ENCODE peak calls at places on chromosomes 6 and 20, in seven cellular contexts. L is lower leg skin, F is body of pancreas, Z is H54, C is spleen, B is tibial nerve, G is testis. Y is an unnamed sample.

GRCh38 chr6:106799008-106799952 is 169.9 kb downstream of the QRSL1 start:
- DNase-seq in G (no peak), B (no peak), Z (no peak), F (no peak), L (no peak), C (no peak), Y (no peak)

GRCh38 chr6:65819152-65819551 is 112.1 kb upstream of the EYS start:
- DNase-seq in G (no peak), B (no peak), L (no peak), F (no peak), C (no peak), Z (peak; percentile 5), Y (no peak)

GRCh38 chr20:34473262-34473883 is 42.8 kb upstream of the DYNLRB1 start:
- DNase-seq in L (peak; percentile 32), Z (no peak), B (peak; percentile 22), C (no peak), F (no peak), G (peak; percentile 78), Y (peak; percentile 54)

GRCh38 chr6:32973144-32973854 is 4.9 kb downstream of the BRD2 start:
- DNase-seq in G (peak; percentile 69), B (peak; percentile 40), Z (no peak), C (no peak), F (peak; percentile 51), L (no peak), Y (peak; percentile 52)

GRCh38 chr6:56706981-56707726 is 64.5 kb upstream of the DST start:
- DNase-seq in G (no peak), L (no peak), B (no peak), Z (no peak), C (no peak), F (no peak), Y (no peak)

GRCh38 chr20:58851221-58851968 is 693 bp upstream of the GNAS-AS1 start:
- DNase-seq in G (no peak), F (no peak), B (no peak), C (no peak), L (no peak), Z (no peak), Y (no peak)

GRCh38 chr20:56504373-56505005 is 20.1 kb upstream of the FAM209A start:
- DNase-seq in B (no peak), C (no peak), F (no peak), L (no peak), Z (no peak), G (no peak), Y (no peak)

GRCh38 chr6:115539531-115539930 is 521.2 kb downstream of the FRK start:
- DNase-seq in Z (no peak), G (no peak), B (no peak), C (no peak), F (no peak), L (no peak), Y (no peak)

GRCh38 chr6:6033858-6034257 is 27.1 kb upstream of the NRN1 start:
- DNase-seq in L (no peak), F (no peak), C (no peak), G (no peak), B (no peak), Z (no peak), Y (no peak)

GRCh38 chr6:35140991-35141720 is at the start of gene TCP11:
- DNase-seq in B (no peak), G (peak; percentile 71), Z (no peak), F (no peak), C (peak; percentile 79), L (no peak), Y (peak; percentile 29)

GRCh38 chr6:129593233-129593564 is 116.8 kb downstream of the ARHGAP18 start:
- DNase-seq in Z (no peak), F (no peak), C (no peak), G (no peak), B (no peak), L (no peak), Y (no peak)

GRCh38 chr6:47064274-47064673 is 22.1 kb upstream of the ADGRF1 start:
- DNase-seq in Z (no peak), F (no peak), L (no peak), G (no peak), C (no peak), B (no peak), Y (no peak)

GRCh38 chr20:4985658-4986057 is 15.7 kb downstream of the SLC23A2 start:
- DNase-seq in C (no peak), Z (no peak), F (no peak), B (no peak), G (no peak), L (no peak), Y (no peak)

GRCh38 chr6:152529364-152529763 is 107.8 kb downstream of the SYNE1 start:
- DNase-seq in L (no peak), F (no peak), Z (no peak), C (no peak), G (no peak), B (no peak), Y (no peak)

GRCh38 chr6:14275493-14275851 is 157.9 kb downstream of the CD83 start:
- DNase-seq in Z (no peak), C (peak; percentile 80), G (peak; percentile 51), L (no peak), B (no peak), F (no peak), Y (peak; percentile 62)

GRCh38 chr20:8082999-8083398 is 49.1 kb upstream of the PLCB1 start:
- DNase-seq in G (no peak), F (no peak), Z (no peak), L (peak; percentile 30), B (peak; percentile 28), C (no peak), Y (no peak)

GRCh38 chr6:8269856-8270454 is 165.4 kb downstream of the SLC35B3 start:
- DNase-seq in Z (no peak), B (no peak), C (no peak), F (no peak), G (no peak), L (no peak), Y (no peak)

GRCh38 chr6:68635706-68636513 is 828 bp downstream of the ADGRB3 start:
- DNase-seq in G (peak; percentile 51), B (no peak), Z (no peak), C (no peak), F (no peak), L (no peak), Y (peak; percentile 27)

GRCh38 chr20:48926816-48927215 is 5.3 kb downstream of the ARFGEF2 start:
- DNase-seq in Z (no peak), F (no peak), L (no peak), G (no peak), B (no peak), C (no peak), Y (no peak)

GRCh38 chr20:57653546-57653900 is 33.3 kb upstream of the ZBP1 start:
- DNase-seq in C (peak; percentile 73), Z (no peak), B (no peak), G (peak; percentile 12), L (no peak), F (no peak), Y (no peak)

GRCh38 chr6:113276631-113277030 is 580.5 kb upstream of the MARCKS start:
- DNase-seq in G (no peak), Z (no peak), L (no peak), F (no peak), B (no peak), C (no peak), Y (no peak)

GRCh38 chr6:38776515-38776914 is 61.4 kb downstream of the DNAH8 start:
- DNase-seq in F (no peak), G (no peak), C (no peak), L (no peak), Z (no peak), B (no peak), Y (no peak)

GRCh38 chr20:62922451-62922921 is 3.8 kb downstream of the DIDO1 start:
- DNase-seq in G (no peak), Z (no peak), C (no peak), F (no peak), B (no peak), L (no peak), Y (no peak)

GRCh38 chr20:57282691-57283361 is 16.4 kb upstream of the BMP7 start:
- DNase-seq in B (no peak), L (no peak), F (no peak), G (no peak), C (no peak), Z (no peak), Y (no peak)

GRCh38 chr20:62001178-62001715 is 64.4 kb downstream of the TAF4 start:
- DNase-seq in F (no peak), B (no peak), L (no peak), C (no peak), Z (no peak), G (no peak), Y (no peak)

GRCh38 chr6:35926509-35927215 is 5.8 kb upstream of the SRPK1 start:
- DNase-seq in Z (no peak), L (no peak), B (no peak), G (no peak), F (no peak), C (no peak), Y (no peak)

GRCh38 chr6:163181666-163182180 is 232.8 kb upstream of the QKI start:
- DNase-seq in B (no peak), G (no peak), Z (no peak), C (no peak), L (no peak), F (no peak), Y (no peak)

GRCh38 chr6:143603474-143603873 is 74.3 kb upstream of the PHACTR2 start:
- DNase-seq in F (no peak), G (no peak), B (no peak), L (no peak), C (no peak), Z (no peak), Y (no peak)
- TF ChIP-seq POLR2A in F (no peak), G (no peak), B (no peak), L (no peak), C (no peak), Z (no peak), Y (no peak)

DNA sequence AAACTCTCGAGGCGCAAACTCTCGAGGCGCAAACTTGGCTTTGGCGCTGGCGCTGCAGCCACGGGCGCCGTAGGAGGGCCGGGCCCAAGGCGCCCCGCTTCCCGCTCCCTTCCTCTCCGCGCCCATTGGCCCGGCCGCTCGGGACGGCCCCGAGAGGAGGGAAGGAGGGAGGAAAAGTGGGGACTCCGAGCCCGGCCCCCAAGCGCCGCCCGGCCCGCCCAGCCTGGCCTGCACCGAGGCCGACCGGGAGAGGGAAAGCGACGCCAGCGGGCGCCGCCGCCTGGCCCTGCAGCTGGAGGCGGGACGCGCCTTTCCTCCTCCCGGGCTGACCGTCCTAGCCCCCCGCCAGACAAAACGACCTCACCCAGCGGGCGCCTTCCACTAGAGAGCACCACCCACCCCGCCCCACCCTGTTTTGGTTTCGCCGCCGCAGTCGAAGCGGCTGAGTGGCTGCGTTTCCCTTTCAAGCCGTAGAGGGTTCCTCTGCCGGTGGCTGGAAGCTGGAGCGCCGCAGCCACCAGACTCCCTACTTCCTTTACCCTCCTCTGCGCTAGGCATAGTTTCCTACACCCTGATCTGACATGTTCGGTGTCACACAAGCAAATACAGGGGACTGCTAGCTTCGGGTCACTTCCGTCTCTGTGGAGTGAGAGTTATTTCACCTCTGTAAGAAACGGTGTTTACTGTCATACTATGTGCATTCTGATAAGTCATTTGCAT is at the start of gene MBOAT1:
- DNase-seq in L (peak; percentile 84), F (peak; percentile 84), B (peak; percentile 77), C (peak; percentile 95), Z (peak; percentile 73), G (peak; percentile 84), Y (peak; percentile 89)
- TF ChIP-seq POLR2A in L (peak; percentile 76), F (peak; percentile 75), B (peak; percentile 79), C (no peak), Z (peak; percentile 27), G (no peak), Y (peak; percentile 64)

GRCh38 chr6:127342946-127343752 is at the start of gene ECHDC1:
- DNase-seq in C (peak; percentile 93), G (peak; percentile 82), L (peak; percentile 45), F (peak; percentile 41), Z (peak; percentile 29), B (peak; percentile 42), Y (peak; percentile 45)
- TF ChIP-seq POLR2A in C (no peak), G (no peak), L (no peak), F (no peak), Z (peak; percentile 63), B (peak; percentile 39), Y (no peak)

GRCh38 chr20:50597406-50597969 is 87.3 kb downstream of the PTPN1 start:
- DNase-seq in G (no peak), L (no peak), C (no peak), B (no peak), Z (no peak), F (no peak), Y (no peak)
- TF ChIP-seq POLR2A in G (no peak), L (no peak), C (no peak), B (no peak), Z (no peak), F (no peak), Y (no peak)